ENCODE peak calls at places on chromosome 9, in six cellular contexts. One of them, this sample, is unnamed.

GRCh38 chr9:94014066-94014654 is 59.0 kb upstream of the BARX1 start:
- DNase-seq in spleen: no peak
- DNase-seq in Peyer's patch: no peak
- DNase-seq in stomach: no peak
- DNase-seq in GM12865: peak; percentile 32
- DNase-seq in lower lobe of right lung: no peak
- DNase-seq in this sample: peak; percentile 78

GRCh38 chr9:12232836-12233235 is 460.3 kb upstream of the TYRP1 start:
- DNase-seq in GM12865: no peak
- DNase-seq in spleen: no peak
- DNase-seq in stomach: no peak
- DNase-seq in lower lobe of right lung: no peak
- DNase-seq in Peyer's patch: no peak
- DNase-seq in this sample: no peak

GRCh38 chr9:14018061-14018460 is 295.9 kb downstream of the NFIB start:
- DNase-seq in Peyer's patch: no peak
- DNase-seq in stomach: no peak
- DNase-seq in spleen: no peak
- DNase-seq in GM12865: no peak
- DNase-seq in lower lobe of right lung: no peak
- DNase-seq in this sample: peak; percentile 83

GRCh38 chr9:134630393-134630790 is 11.2 kb upstream of the COL5A1 start:
- DNase-seq in stomach: no peak
- DNase-seq in Peyer's patch: peak; percentile 26
- DNase-seq in GM12865: no peak
- DNase-seq in lower lobe of right lung: peak; percentile 30
- DNase-seq in spleen: peak; percentile 30
- DNase-seq in this sample: no peak

GRCh38 chr9:89407070-89407469 is 88.8 kb downstream of the SECISBP2 start:
- DNase-seq in Peyer's patch: no peak
- DNase-seq in lower lobe of right lung: no peak
- DNase-seq in stomach: no peak
- DNase-seq in GM12865: no peak
- DNase-seq in spleen: no peak
- DNase-seq in this sample: no peak

GRCh38 chr9:126684345-126684744 is 70.6 kb downstream of the LMX1B start:
- DNase-seq in GM12865: no peak
- DNase-seq in lower lobe of right lung: no peak
- DNase-seq in Peyer's patch: no peak
- DNase-seq in spleen: no peak
- DNase-seq in stomach: no peak
- DNase-seq in this sample: no peak

GRCh38 chr9:7402704-7403389 is 396.7 kb downstream of the DMAC1 start:
- DNase-seq in lower lobe of right lung: no peak
- DNase-seq in spleen: no peak
- DNase-seq in GM12865: no peak
- DNase-seq in Peyer's patch: no peak
- DNase-seq in stomach: no peak
- DNase-seq in this sample: peak; percentile 21

GRCh38 chr9:137449931-137450537 is 8.9 kb upstream of the ENTPD8 start:
- DNase-seq in Peyer's patch: peak; percentile 45
- DNase-seq in spleen: peak; percentile 71
- DNase-seq in stomach: no peak
- DNase-seq in GM12865: no peak
- DNase-seq in lower lobe of right lung: peak; percentile 42
- DNase-seq in this sample: no peak

GRCh38 chr9:96085536-96086143 is 210.1 kb downstream of the ERCC6L2 start:
- DNase-seq in lower lobe of right lung: no peak
- DNase-seq in spleen: no peak
- DNase-seq in GM12865: no peak
- DNase-seq in Peyer's patch: no peak
- DNase-seq in stomach: no peak
- DNase-seq in this sample: no peak

GRCh38 chr9:14616188-14616982 is 76.8 kb downstream of the ZDHHC21 start:
- DNase-seq in spleen: no peak
- DNase-seq in GM12865: peak; percentile 66
- DNase-seq in Peyer's patch: no peak
- DNase-seq in stomach: no peak
- DNase-seq in lower lobe of right lung: no peak
- DNase-seq in this sample: peak; percentile 88

GRCh38 chr9:106438928-106439327 is 424.0 kb upstream of the ZNF462 start:
- DNase-seq in stomach: no peak
- DNase-seq in Peyer's patch: no peak
- DNase-seq in lower lobe of right lung: no peak
- DNase-seq in GM12865: no peak
- DNase-seq in spleen: no peak
- DNase-seq in this sample: no peak

GRCh38 chr9:132372177-132373095 is 17.6 kb upstream of the SETX start:
- DNase-seq in lower lobe of right lung: peak; percentile 71
- DNase-seq in GM12865: peak; percentile 53
- DNase-seq in Peyer's patch: no peak
- DNase-seq in stomach: peak; percentile 34
- DNase-seq in spleen: peak; percentile 81
- DNase-seq in this sample: peak; percentile 45

GRCh38 chr9:129079829-129080228 is 1.1 kb upstream of the DOLPP1 start:
- DNase-seq in Peyer's patch: no peak
- DNase-seq in stomach: no peak
- DNase-seq in spleen: no peak
- DNase-seq in lower lobe of right lung: no peak
- DNase-seq in GM12865: no peak
- DNase-seq in this sample: no peak

GRCh38 chr9:137129089-137129455 is 9.9 kb upstream of the GRIN1 start:
- DNase-seq in lower lobe of right lung: no peak
- DNase-seq in GM12865: peak; percentile 49
- DNase-seq in spleen: no peak
- DNase-seq in Peyer's patch: no peak
- DNase-seq in stomach: peak; percentile 35
- DNase-seq in this sample: peak; percentile 25

GRCh38 chr9:7405924-7406604 is 393.5 kb downstream of the DMAC1 start:
- DNase-seq in lower lobe of right lung: no peak
- DNase-seq in Peyer's patch: no peak
- DNase-seq in stomach: no peak
- DNase-seq in GM12865: no peak
- DNase-seq in spleen: no peak
- DNase-seq in this sample: no peak

GRCh38 chr9:4686584-4686983 is 7.2 kb downstream of the CDC37L1 start:
- DNase-seq in Peyer's patch: no peak
- DNase-seq in spleen: no peak
- DNase-seq in stomach: no peak
- DNase-seq in lower lobe of right lung: no peak
- DNase-seq in GM12865: no peak
- DNase-seq in this sample: no peak

GRCh38 chr9:100064872-100065581 is 33.8 kb downstream of the ERP44 start:
- DNase-seq in spleen: no peak
- DNase-seq in stomach: no peak
- DNase-seq in Peyer's patch: no peak
- DNase-seq in lower lobe of right lung: no peak
- DNase-seq in GM12865: no peak
- DNase-seq in this sample: peak; percentile 78

GRCh38 chr9:133353548-133353947 is 2.7 kb downstream of the SURF1 start:
- DNase-seq in lower lobe of right lung: no peak
- DNase-seq in spleen: no peak
- DNase-seq in Peyer's patch: no peak
- DNase-seq in stomach: no peak
- DNase-seq in GM12865: no peak
- DNase-seq in this sample: no peak

GRCh38 chr9:108704156-108704852 is 151.5 kb downstream of the ACTL7B start:
- DNase-seq in spleen: no peak
- DNase-seq in stomach: no peak
- DNase-seq in Peyer's patch: no peak
- DNase-seq in GM12865: no peak
- DNase-seq in lower lobe of right lung: no peak
- DNase-seq in this sample: peak; percentile 5

GRCh38 chr9:96331236-96331947 is 29.4 kb upstream of the HSD17B3 start:
- DNase-seq in Peyer's patch: no peak
- DNase-seq in stomach: no peak
- DNase-seq in lower lobe of right lung: no peak
- DNase-seq in spleen: no peak
- DNase-seq in GM12865: no peak
- DNase-seq in this sample: peak; percentile 28

GRCh38 chr9:108057421-108058136 is 568.0 kb upstream of the KLF4 start:
- DNase-seq in GM12865: no peak
- DNase-seq in Peyer's patch: no peak
- DNase-seq in stomach: no peak
- DNase-seq in spleen: no peak
- DNase-seq in lower lobe of right lung: no peak
- DNase-seq in this sample: peak; percentile 98

GRCh38 chr9:107667269-107667681 is 177.7 kb upstream of the KLF4 start:
- DNase-seq in stomach: no peak
- DNase-seq in GM12865: no peak
- DNase-seq in Peyer's patch: no peak
- DNase-seq in spleen: no peak
- DNase-seq in lower lobe of right lung: no peak
- DNase-seq in this sample: peak; percentile 9

GRCh38 chr9:21481470-21482057 is 549 bp downstream of the IFNE start:
- DNase-seq in GM12865: no peak
- DNase-seq in lower lobe of right lung: no peak
- DNase-seq in spleen: no peak
- DNase-seq in stomach: no peak
- DNase-seq in Peyer's patch: no peak
- DNase-seq in this sample: no peak

GRCh38 chr9:87588339-87588738 is 90.7 kb downstream of the DAPK1 start:
- DNase-seq in lower lobe of right lung: no peak
- DNase-seq in spleen: no peak
- DNase-seq in GM12865: no peak
- DNase-seq in Peyer's patch: no peak
- DNase-seq in stomach: no peak
- DNase-seq in this sample: no peak

GRCh38 chr9:3874472-3875370 is 348.9 kb upstream of the RFX3 start:
- DNase-seq in GM12865: peak; percentile 5
- DNase-seq in spleen: no peak
- DNase-seq in stomach: no peak
- DNase-seq in Peyer's patch: no peak
- DNase-seq in lower lobe of right lung: no peak
- DNase-seq in this sample: no peak

GRCh38 chr9:2727966-2728613 is 10.8 kb downstream of the KCNV2 start:
- DNase-seq in stomach: no peak
- DNase-seq in spleen: no peak
- DNase-seq in Peyer's patch: no peak
- DNase-seq in lower lobe of right lung: no peak
- DNase-seq in GM12865: peak; percentile 66
- DNase-seq in this sample: peak; percentile 88

GRCh38 chr9:111937781-111938426 is 41.3 kb downstream of the UGCG start:
- DNase-seq in spleen: peak; percentile 81
- DNase-seq in GM12865: peak; percentile 85
- DNase-seq in Peyer's patch: no peak
- DNase-seq in stomach: no peak
- DNase-seq in lower lobe of right lung: peak; percentile 68
- DNase-seq in this sample: peak; percentile 81

GRCh38 chr9:135951889-135952663 is 9.1 kb downstream of the UBAC1 start:
- DNase-seq in stomach: peak; percentile 35
- DNase-seq in GM12865: no peak
- DNase-seq in lower lobe of right lung: no peak
- DNase-seq in Peyer's patch: no peak
- DNase-seq in spleen: no peak
- DNase-seq in this sample: peak; percentile 83

DNA sequence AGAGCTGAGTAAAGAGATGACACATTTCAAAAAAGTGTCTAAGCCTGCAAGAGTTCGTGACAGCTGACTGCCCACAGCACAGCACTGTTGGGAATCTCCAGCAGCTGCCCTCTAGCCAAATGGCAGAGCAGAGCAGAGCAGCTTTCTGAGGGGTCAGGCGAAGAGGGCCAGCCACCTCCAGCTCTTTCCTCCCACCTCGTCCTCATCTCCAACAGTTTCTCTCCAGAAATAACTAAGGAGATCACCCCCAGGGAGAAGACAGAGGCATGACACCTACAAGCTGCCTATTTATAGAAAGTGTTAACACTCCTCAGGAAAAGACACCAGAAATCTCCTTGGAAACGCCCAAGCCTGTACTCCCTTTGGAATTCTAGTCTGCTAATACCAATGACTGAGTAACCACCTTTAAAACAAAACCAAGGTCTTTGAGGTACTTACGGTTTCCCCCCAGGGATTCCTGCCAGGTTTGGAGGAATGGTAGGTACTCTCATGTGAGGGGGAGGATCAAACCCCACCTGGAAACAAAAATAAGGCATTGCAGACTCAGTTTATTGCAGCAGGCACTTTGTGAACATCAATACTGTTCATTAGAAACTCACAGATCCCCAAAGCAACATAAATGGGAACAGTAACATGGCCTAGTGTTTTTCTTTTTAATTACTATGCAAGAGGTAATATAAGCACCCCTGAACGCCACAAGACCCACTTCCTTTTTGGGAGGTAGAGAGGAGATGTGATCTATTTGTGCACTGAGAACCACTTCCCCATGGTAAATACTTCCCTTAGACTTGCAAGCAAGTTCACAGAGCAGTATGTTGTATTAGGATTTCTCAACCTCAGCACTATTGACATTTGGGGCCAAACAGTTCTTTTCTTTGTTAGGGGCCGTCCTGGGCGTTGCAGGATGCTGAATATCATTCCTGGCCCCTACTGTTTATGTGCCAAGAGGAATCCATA is 79.3 kb downstream of the TLE1 start:
- DNase-seq in stomach: no peak
- DNase-seq in spleen: no peak
- DNase-seq in lower lobe of right lung: no peak
- DNase-seq in Peyer's patch: no peak
- DNase-seq in GM12865: peak; percentile 57
- DNase-seq in this sample: peak; percentile 50
- TF ChIP-seq CTCF in stomach: no peak
- TF ChIP-seq CTCF in spleen: no peak
- TF ChIP-seq CTCF in lower lobe of right lung: no peak
- TF ChIP-seq CTCF in Peyer's patch: no peak
- TF ChIP-seq CTCF in GM12865: no peak
- TF ChIP-seq CTCF in this sample: peak; percentile 6

DNA sequence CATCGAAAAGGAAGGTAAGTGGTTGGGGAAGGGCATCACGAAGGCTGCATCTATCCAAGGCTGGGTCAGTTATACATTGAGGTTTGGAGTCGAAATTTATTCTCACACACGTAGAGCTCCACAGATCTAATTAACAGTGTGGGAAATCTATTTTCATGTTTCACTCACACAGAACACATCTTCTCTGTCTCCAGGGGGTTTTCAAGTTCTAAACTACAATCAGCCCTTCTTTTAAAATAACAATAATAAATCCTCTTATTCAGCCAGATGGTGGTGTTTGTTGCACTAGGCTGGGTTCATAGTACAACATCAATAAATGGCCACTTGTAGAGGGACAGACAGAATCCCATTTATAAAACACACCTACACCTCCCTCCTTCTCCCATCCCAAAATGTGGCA is 174.5 kb upstream of the KLF9 start:
- DNase-seq in stomach: no peak
- DNase-seq in GM12865: no peak
- DNase-seq in Peyer's patch: no peak
- DNase-seq in lower lobe of right lung: no peak
- DNase-seq in spleen: no peak
- DNase-seq in this sample: no peak
- H3K4me3 ChIP-seq in stomach: no peak overlapping the region
- H3K4me3 ChIP-seq in GM12865: no peak overlapping the region
- H3K4me3 ChIP-seq in Peyer's patch: no peak overlapping the region
- H3K4me3 ChIP-seq in lower lobe of right lung: no peak overlapping the region
- H3K4me3 ChIP-seq in spleen: no peak overlapping the region
- H3K4me3 ChIP-seq in this sample: no peak overlapping the region

GRCh38 chr9:131008086-131008485 is 888 bp upstream of the LAMC3 start:
- DNase-seq in Peyer's patch: no peak
- DNase-seq in spleen: no peak
- DNase-seq in lower lobe of right lung: no peak
- DNase-seq in GM12865: no peak
- DNase-seq in stomach: no peak
- DNase-seq in this sample: no peak
- TF ChIP-seq CTCF in Peyer's patch: no peak
- TF ChIP-seq CTCF in spleen: no peak
- TF ChIP-seq CTCF in lower lobe of right lung: no peak
- TF ChIP-seq CTCF in GM12865: no peak
- TF ChIP-seq CTCF in stomach: no peak
- TF ChIP-seq CTCF in this sample: no peak

GRCh38 chr9:78811562-78812276 is 514.8 kb downstream of the PSAT1 start:
- DNase-seq in stomach: no peak
- DNase-seq in lower lobe of right lung: no peak
- DNase-seq in spleen: no peak
- DNase-seq in GM12865: no peak
- DNase-seq in Peyer's patch: no peak
- DNase-seq in this sample: peak; percentile 26
- H3K4me3 ChIP-seq in stomach: no peak overlapping the region
- H3K4me3 ChIP-seq in lower lobe of right lung: no peak overlapping the region
- H3K4me3 ChIP-seq in spleen: no peak overlapping the region
- H3K4me3 ChIP-seq in GM12865: no peak overlapping the region
- H3K4me3 ChIP-seq in Peyer's patch: no peak overlapping the region
- H3K4me3 ChIP-seq in this sample: no peak overlapping the region

This sample was measured in choroid plexus epithelial cell.